ENCODE peak calls at places on chromosomes 3 and 15, in nine cellular contexts. One of them, this sample, is unnamed.

GRCh38 chr3:127679534-127680145 is 6.9 kb downstream of the ABTB1 start:
- DNase-seq in breast epithelium: no peak
- DNase-seq in AG09309: no peak
- DNase-seq in A549: no peak
- DNase-seq in HFF-Myc: no peak
- DNase-seq in psoas muscle: peak; percentile 56
- DNase-seq in CD8-positive, alpha-beta T cell: no peak
- DNase-seq in cardiac fibroblast: no peak
- DNase-seq in GM06990: no peak
- DNase-seq in this sample: no peak

GRCh38 chr3:141266186-141266585 is 34.6 kb downstream of the PXYLP1 start:
- DNase-seq in cardiac fibroblast: no peak
- DNase-seq in A549: no peak
- DNase-seq in breast epithelium: no peak
- DNase-seq in CD8-positive, alpha-beta T cell: no peak
- DNase-seq in AG09309: no peak
- DNase-seq in GM06990: no peak
- DNase-seq in psoas muscle: no peak
- DNase-seq in HFF-Myc: no peak
- DNase-seq in this sample: no peak

GRCh38 chr3:167913218-167913902 is 177.8 kb downstream of the SERPINI1 start:
- DNase-seq in GM06990: no peak
- DNase-seq in AG09309: peak; percentile 13
- DNase-seq in psoas muscle: no peak
- DNase-seq in cardiac fibroblast: peak; percentile 60
- DNase-seq in breast epithelium: no peak
- DNase-seq in HFF-Myc: no peak
- DNase-seq in A549: peak; percentile 5
- DNase-seq in CD8-positive, alpha-beta T cell: no peak
- DNase-seq in this sample: peak; percentile 20

GRCh38 chr15:49621327-49622210 is 721 bp downstream of the DTWD1 start:
- DNase-seq in breast epithelium: no peak
- DNase-seq in CD8-positive, alpha-beta T cell: no peak
- DNase-seq in psoas muscle: no peak
- DNase-seq in AG09309: no peak
- DNase-seq in A549: peak; percentile 0
- DNase-seq in HFF-Myc: no peak
- DNase-seq in cardiac fibroblast: peak; percentile 29
- DNase-seq in GM06990: no peak
- DNase-seq in this sample: no peak

GRCh38 chr15:60345616-60346015 is 52.2 kb downstream of the ANXA2 start:
- DNase-seq in psoas muscle: no peak
- DNase-seq in CD8-positive, alpha-beta T cell: no peak
- DNase-seq in breast epithelium: no peak
- DNase-seq in A549: no peak
- DNase-seq in AG09309: no peak
- DNase-seq in HFF-Myc: no peak
- DNase-seq in cardiac fibroblast: no peak
- DNase-seq in GM06990: no peak
- DNase-seq in this sample: no peak

GRCh38 chr15:96703794-96704550 is 373.5 kb downstream of the NR2F2 start:
- DNase-seq in AG09309: no peak
- DNase-seq in CD8-positive, alpha-beta T cell: no peak
- DNase-seq in HFF-Myc: no peak
- DNase-seq in GM06990: no peak
- DNase-seq in A549: no peak
- DNase-seq in psoas muscle: no peak
- DNase-seq in breast epithelium: no peak
- DNase-seq in cardiac fibroblast: no peak
- DNase-seq in this sample: no peak

GRCh38 chr15:44250566-44250965 is 38.0 kb upstream of the GOLM2 start:
- DNase-seq in cardiac fibroblast: no peak
- DNase-seq in HFF-Myc: no peak
- DNase-seq in CD8-positive, alpha-beta T cell: no peak
- DNase-seq in breast epithelium: no peak
- DNase-seq in GM06990: no peak
- DNase-seq in psoas muscle: no peak
- DNase-seq in AG09309: no peak
- DNase-seq in A549: no peak
- DNase-seq in this sample: no peak

GRCh38 chr3:183098538-183099025 is 714 bp downstream of the MCCC1 start:
- DNase-seq in AG09309: no peak
- DNase-seq in breast epithelium: no peak
- DNase-seq in HFF-Myc: no peak
- DNase-seq in psoas muscle: no peak
- DNase-seq in GM06990: no peak
- DNase-seq in cardiac fibroblast: no peak
- DNase-seq in CD8-positive, alpha-beta T cell: no peak
- DNase-seq in A549: no peak
- DNase-seq in this sample: no peak

GRCh38 chr3:16801698-16802097 is 83.1 kb upstream of the PLCL2 start:
- DNase-seq in psoas muscle: no peak
- DNase-seq in AG09309: peak; percentile 21
- DNase-seq in GM06990: no peak
- DNase-seq in CD8-positive, alpha-beta T cell: no peak
- DNase-seq in cardiac fibroblast: peak; percentile 14
- DNase-seq in HFF-Myc: peak; percentile 52
- DNase-seq in A549: no peak
- DNase-seq in breast epithelium: no peak
- DNase-seq in this sample: peak; percentile 19

GRCh38 chr3:177960014-177960413 is 576.2 kb upstream of the KCNMB2 start:
- DNase-seq in GM06990: no peak
- DNase-seq in breast epithelium: no peak
- DNase-seq in A549: no peak
- DNase-seq in AG09309: no peak
- DNase-seq in cardiac fibroblast: peak; percentile 76
- DNase-seq in psoas muscle: no peak
- DNase-seq in CD8-positive, alpha-beta T cell: no peak
- DNase-seq in HFF-Myc: no peak
- DNase-seq in this sample: peak; percentile 15

GRCh38 chr3:150106752-150107428 is 136.2 kb upstream of the PFN2 start:
- DNase-seq in CD8-positive, alpha-beta T cell: no peak
- DNase-seq in A549: peak; percentile 74
- DNase-seq in HFF-Myc: peak; percentile 52
- DNase-seq in breast epithelium: no peak
- DNase-seq in GM06990: no peak
- DNase-seq in AG09309: peak; percentile 92
- DNase-seq in cardiac fibroblast: peak; percentile 95
- DNase-seq in psoas muscle: no peak
- DNase-seq in this sample: peak; percentile 78

GRCh38 chr15:31263751-31264533 is 62.7 kb upstream of the KLF13 start:
- DNase-seq in A549: no peak
- DNase-seq in cardiac fibroblast: no peak
- DNase-seq in HFF-Myc: no peak
- DNase-seq in GM06990: peak; percentile 88
- DNase-seq in AG09309: no peak
- DNase-seq in CD8-positive, alpha-beta T cell: peak; percentile 78
- DNase-seq in psoas muscle: peak; percentile 85
- DNase-seq in breast epithelium: peak; percentile 53
- DNase-seq in this sample: no peak
- TF ChIP-seq CTCF in A549: no peak
- TF ChIP-seq CTCF in cardiac fibroblast: no peak
- TF ChIP-seq CTCF in HFF-Myc: no peak
- TF ChIP-seq CTCF in GM06990: peak; percentile 34
- TF ChIP-seq CTCF in AG09309: no peak
- TF ChIP-seq CTCF in CD8-positive, alpha-beta T cell: no peak
- TF ChIP-seq CTCF in psoas muscle: no peak
- TF ChIP-seq CTCF in breast epithelium: no peak
- TF ChIP-seq CTCF in this sample: no peak

DNA sequence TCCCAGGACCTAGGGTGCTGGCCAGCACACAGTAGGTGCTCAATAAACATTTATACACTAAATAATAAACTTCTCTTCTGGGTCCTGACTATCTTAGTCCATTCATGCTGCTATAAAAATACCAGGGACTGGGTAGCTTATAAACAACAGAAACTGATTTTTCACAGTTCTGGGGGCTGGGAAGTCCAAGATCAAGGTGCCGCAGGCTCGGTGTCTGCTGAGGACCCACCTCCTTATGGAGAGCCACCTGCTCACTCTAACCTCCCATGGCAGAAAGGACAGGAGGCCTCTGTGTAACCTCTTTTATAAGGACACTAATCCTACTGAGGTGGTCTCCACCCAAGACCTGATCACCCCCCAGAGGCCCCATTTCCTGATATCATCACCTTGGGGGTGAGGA is 114.4 kb upstream of the IQSEC1 start:
- DNase-seq in A549: no peak
- DNase-seq in GM06990: no peak
- DNase-seq in breast epithelium: no peak
- DNase-seq in HFF-Myc: no peak
- DNase-seq in AG09309: no peak
- DNase-seq in psoas muscle: no peak
- DNase-seq in cardiac fibroblast: no peak
- DNase-seq in CD8-positive, alpha-beta T cell: no peak
- DNase-seq in this sample: no peak
- H3K4me3 ChIP-seq in A549: no peak overlapping the region
- H3K4me3 ChIP-seq in GM06990: no peak overlapping the region
- H3K4me3 ChIP-seq in breast epithelium: no peak overlapping the region
- H3K4me3 ChIP-seq in HFF-Myc: no peak overlapping the region
- H3K4me3 ChIP-seq in AG09309: no peak overlapping the region
- H3K4me3 ChIP-seq in psoas muscle: no peak overlapping the region
- H3K4me3 ChIP-seq in cardiac fibroblast: no peak overlapping the region
- H3K4me3 ChIP-seq in CD8-positive, alpha-beta T cell: no peak overlapping the region
- H3K4me3 ChIP-seq in this sample: no peak overlapping the region

DNA sequence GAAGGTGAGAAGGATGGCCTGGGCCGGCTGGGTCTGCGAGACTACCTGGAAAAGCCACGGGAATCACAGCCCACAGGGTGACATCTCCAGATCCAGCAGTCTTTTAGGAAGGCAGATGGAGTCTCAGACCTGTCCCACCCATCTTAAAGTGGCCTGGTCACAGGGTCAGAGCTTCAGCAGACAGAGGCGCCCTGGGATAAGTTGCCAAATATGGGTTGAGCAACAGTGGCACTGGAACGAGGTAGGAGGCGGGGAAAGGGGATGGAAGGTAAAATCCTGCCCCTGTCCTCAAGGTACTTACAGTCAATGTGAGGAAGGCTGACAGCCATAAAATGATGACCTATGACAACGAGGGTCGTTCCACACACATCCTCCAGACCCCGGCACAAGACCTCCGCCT is 80.7 kb downstream of the LIPC start:
- DNase-seq in A549: no peak
- DNase-seq in breast epithelium: no peak
- DNase-seq in HFF-Myc: no peak
- DNase-seq in psoas muscle: no peak
- DNase-seq in AG09309: no peak
- DNase-seq in cardiac fibroblast: no peak
- DNase-seq in GM06990: no peak
- DNase-seq in CD8-positive, alpha-beta T cell: no peak
- DNase-seq in this sample: no peak
- TF ChIP-seq CTCF in A549: no peak
- TF ChIP-seq CTCF in breast epithelium: no peak
- TF ChIP-seq CTCF in HFF-Myc: no peak
- TF ChIP-seq CTCF in psoas muscle: no peak
- TF ChIP-seq CTCF in AG09309: no peak
- TF ChIP-seq CTCF in cardiac fibroblast: no peak
- TF ChIP-seq CTCF in GM06990: no peak
- TF ChIP-seq CTCF in CD8-positive, alpha-beta T cell: no peak
- TF ChIP-seq CTCF in this sample: no peak

GRCh38 chr3:172447611-172448579 is at the start of gene GHSR:
- DNase-seq in GM06990: no peak
- DNase-seq in HFF-Myc: no peak
- DNase-seq in cardiac fibroblast: no peak
- DNase-seq in breast epithelium: no peak
- DNase-seq in A549: no peak
- DNase-seq in AG09309: no peak
- DNase-seq in CD8-positive, alpha-beta T cell: no peak
- DNase-seq in psoas muscle: no peak
- DNase-seq in this sample: no peak
- H3K4me3 ChIP-seq in GM06990: no peak within 1 kb of the TSS
- H3K4me3 ChIP-seq in HFF-Myc: no peak within 1 kb of the TSS
- H3K4me3 ChIP-seq in cardiac fibroblast: no peak within 1 kb of the TSS
- H3K4me3 ChIP-seq in breast epithelium: no peak within 1 kb of the TSS
- H3K4me3 ChIP-seq in A549: no peak within 1 kb of the TSS
- H3K4me3 ChIP-seq in AG09309: no peak within 1 kb of the TSS
- H3K4me3 ChIP-seq in CD8-positive, alpha-beta T cell: no peak within 1 kb of the TSS
- H3K4me3 ChIP-seq in psoas muscle: no peak within 1 kb of the TSS
- H3K4me3 ChIP-seq in this sample: no peak within 1 kb of the TSS

GRCh38 chr3:120420855-120421570 is 29.8 kb downstream of the FSTL1 start:
- DNase-seq in GM06990: no peak
- DNase-seq in cardiac fibroblast: peak; percentile 84
- DNase-seq in breast epithelium: no peak
- DNase-seq in HFF-Myc: no peak
- DNase-seq in psoas muscle: no peak
- DNase-seq in A549: no peak
- DNase-seq in AG09309: no peak
- DNase-seq in CD8-positive, alpha-beta T cell: no peak
- DNase-seq in this sample: peak; percentile 66
- TF ChIP-seq CTCF in GM06990: no peak
- TF ChIP-seq CTCF in cardiac fibroblast: peak; percentile 19
- TF ChIP-seq CTCF in breast epithelium: no peak
- TF ChIP-seq CTCF in HFF-Myc: no peak
- TF ChIP-seq CTCF in psoas muscle: peak; percentile 9
- TF ChIP-seq CTCF in A549: no peak
- TF ChIP-seq CTCF in AG09309: peak; percentile 30
- TF ChIP-seq CTCF in CD8-positive, alpha-beta T cell: no peak
- TF ChIP-seq CTCF in this sample: peak; percentile 44

GRCh38 chr3:73401058-73401457 is 223.7 kb downstream of the PDZRN3 start:
- DNase-seq in AG09309: no peak
- DNase-seq in HFF-Myc: no peak
- DNase-seq in CD8-positive, alpha-beta T cell: no peak
- DNase-seq in breast epithelium: no peak
- DNase-seq in GM06990: no peak
- DNase-seq in cardiac fibroblast: peak; percentile 51
- DNase-seq in psoas muscle: no peak
- DNase-seq in A549: no peak
- DNase-seq in this sample: no peak
- H3K4me3 ChIP-seq in AG09309: no peak overlapping the region
- H3K4me3 ChIP-seq in HFF-Myc: no peak overlapping the region
- H3K4me3 ChIP-seq in CD8-positive, alpha-beta T cell: no peak overlapping the region
- H3K4me3 ChIP-seq in breast epithelium: no peak overlapping the region
- H3K4me3 ChIP-seq in GM06990: no peak overlapping the region
- H3K4me3 ChIP-seq in cardiac fibroblast: no peak overlapping the region
- H3K4me3 ChIP-seq in psoas muscle: no peak overlapping the region
- H3K4me3 ChIP-seq in A549: no peak overlapping the region
- H3K4me3 ChIP-seq in this sample: no peak overlapping the region

GRCh38 chr15:74203914-74204431 is 1.4 kb upstream of the STRA6 start:
- DNase-seq in HFF-Myc: no peak
- DNase-seq in CD8-positive, alpha-beta T cell: no peak
- DNase-seq in breast epithelium: peak; percentile 24
- DNase-seq in GM06990: no peak
- DNase-seq in psoas muscle: no peak
- DNase-seq in cardiac fibroblast: peak; percentile 87
- DNase-seq in AG09309: no peak
- DNase-seq in A549: no peak
- DNase-seq in this sample: no peak
- TF ChIP-seq CTCF in HFF-Myc: no peak
- TF ChIP-seq CTCF in CD8-positive, alpha-beta T cell: no peak
- TF ChIP-seq CTCF in breast epithelium: no peak
- TF ChIP-seq CTCF in GM06990: no peak
- TF ChIP-seq CTCF in psoas muscle: no peak
- TF ChIP-seq CTCF in cardiac fibroblast: no peak
- TF ChIP-seq CTCF in AG09309: peak; percentile 12
- TF ChIP-seq CTCF in A549: no peak
- TF ChIP-seq CTCF in this sample: no peak